ENCODE peak calls at places on chromosomes 4 and X, in five cellular contexts. X is A172; V is NCI-H1417 treated with DMSO at 0.1 percent for 48 hours; K is activated CD4-positive, alpha-beta T cell treated with anti-CD3 and anti-CD28 coated beads, Interleukin-2, amount 10 ng/mL, durations not matched to agents 24 days and 14 days; B is C1 segment of cervical spinal cord. E is an unnamed sample.
A peak's percentile ranks its signal among the peaks of the same experiment; 100 is the strongest.

GRCh38 chr4:106707776-106708603 is 328.1 kb downstream of the DKK2 start:
- DNase-seq in B (no peak), X (peak; percentile 18), K (no peak), V (no peak), E (no peak)

GRCh38 chrX:124736553-124737240 is 390.3 kb downstream of the SH2D1A start:
- DNase-seq in K (peak; percentile 82), X (no peak), B (no peak), V (peak; percentile 9), E (no peak)

GRCh38 chr4:15982833-15983528 is 20.0 kb upstream of the FGFBP2 start:
- DNase-seq in B (no peak), K (no peak), X (peak; percentile 28), V (no peak), E (no peak)

GRCh38 chr4:161604516-161605300 is 559.1 kb downstream of the FSTL5 start:
- DNase-seq in V (no peak), X (no peak), B (no peak), K (no peak), E (no peak)

GRCh38 chrX:46559062-46559461 is 13.8 kb upstream of the ZNF674 start:
- DNase-seq in B (no peak), V (no peak), X (no peak), K (no peak), E (no peak)

GRCh38 chrX:21166302-21166982 is 207.8 kb upstream of the CNKSR2 start:
- DNase-seq in V (no peak), X (peak; percentile 1), K (no peak), B (no peak), E (peak; percentile 3)

GRCh38 chrX:57528670-57529255 is 63.0 kb upstream of the ZXDB start:
- DNase-seq in B (no peak), V (no peak), X (no peak), K (peak; percentile 60), E (no peak)

GRCh38 chr4:41932988-41933387 is 2.2 kb upstream of the TMEM33 start:
- DNase-seq in B (no peak), K (peak; percentile 51), V (no peak), X (no peak), E (no peak)

GRCh38 chrX:37314526-37314925 is 34.6 kb upstream of the PRRG1 start:
- DNase-seq in B (no peak), V (no peak), K (no peak), X (peak; percentile 25), E (peak; percentile 45)

GRCh38 chr4:52635560-52635959 is 23.5 kb downstream of the USP46 start:
- DNase-seq in B (no peak), K (no peak), V (no peak), X (no peak), E (no peak)

GRCh38 chr4:10608501-10609219 is 75.9 kb downstream of the CLNK start:
- DNase-seq in B (no peak), K (no peak), V (no peak), X (no peak), E (no peak)

GRCh38 chrX:130097507-130098201 is 12.6 kb downstream of the ELF4 start:
- DNase-seq in X (no peak), K (no peak), V (no peak), B (no peak), E (no peak)

E was measured in non-pigmented ciliary epithelial cell.